ENCODE peak calls at places on chromosomes 16 and 17, in ten cellular contexts. M, L, D, P, C, Q, T, Y, F and O are unnamed samples.

GRCh38 chr16:78416400-78416799 is 316.9 kb downstream of the WWOX start:
- DNase-seq in F (no peak), D (no peak), P (no peak), C (no peak), Q (no peak), T (no peak), L (no peak), Y (no peak), M (no peak), O (no peak)

GRCh38 chr16:7086842-7087616 is 245.6 kb upstream of the RBFOX1 start:
- DNase-seq in Q (no peak), L (no peak), T (peak), F (no peak), Y (peak), P (no peak), D (no peak), M (no peak), C (peak), O (no peak)

GRCh38 chr16:74607310-74607966 is 524 bp upstream of the GLG1 start:
- DNase-seq in T (no peak), P (no peak), Y (no peak), C (no peak), F (no peak), L (no peak), M (no peak), D (no peak), Q (no peak), O (no peak)

GRCh38 chr17:77869665-77870132 is 88.8 kb upstream of the TNRC6C start:
- DNase-seq in M (peak), F (no peak), Q (no peak), L (no peak), C (no peak), P (no peak), D (no peak), T (no peak), Y (no peak), O (peak)

GRCh38 chr17:47295037-47295873 is 28.5 kb upstream of the EFCAB13 start:
- DNase-seq in L (no peak), Y (no peak), F (no peak), M (no peak), C (no peak), Q (peak), D (no peak), P (no peak), T (no peak), O (no peak)

GRCh38 chr16:11034005-11034404 is 89.6 kb downstream of the CLEC16A start:
- DNase-seq in M (no peak), L (peak), Q (peak), P (peak), F (no peak), Y (no peak), C (peak), D (peak), T (no peak), O (no peak)

GRCh38 chr16:20884240-20884556 is 16.0 kb downstream of the DCUN1D3 start:
- DNase-seq in L (peak), M (no peak), F (no peak), P (peak), Q (no peak), D (no peak), Y (no peak), C (peak), T (no peak), O (no peak)

GRCh38 chr17:48101012-48101720 is at the start of gene CBX1:
- DNase-seq in Q (peak), P (peak), L (peak), Y (peak), F (peak), M (peak), T (peak), C (peak), D (peak), O (peak)

GRCh38 chr17:72388765-72389473 is 268.1 kb downstream of the SOX9 start:
- DNase-seq in M (peak), Y (no peak), Q (no peak), L (no peak), P (no peak), F (no peak), T (no peak), C (peak), D (peak), O (no peak)

GRCh38 chr17:56160395-56160889 is 7.2 kb downstream of the ANKFN1 start:
- DNase-seq in Q (no peak), C (no peak), P (no peak), D (no peak), M (no peak), L (no peak), T (no peak), Y (no peak), F (no peak), O (no peak)

GRCh38 chr17:19654342-19654886 is 5.9 kb downstream of the ALDH3A2 start:
- DNase-seq in F (no peak), D (no peak), C (no peak), L (no peak), T (no peak), M (no peak), Y (no peak), P (no peak), Q (no peak), O (peak)

GRCh38 chr17:19650826-19651225 is 2.3 kb downstream of the ALDH3A2 start:
- DNase-seq in L (no peak), Q (no peak), T (no peak), F (no peak), C (peak), M (no peak), D (peak), P (peak), Y (no peak), O (no peak)

GRCh38 chr17:19652595-19652994 is 4.0 kb downstream of the ALDH3A2 start:
- DNase-seq in F (no peak), Q (no peak), D (no peak), M (no peak), P (peak), L (no peak), C (peak), T (no peak), Y (no peak), O (no peak)

GRCh38 chr17:19648475-19649406 is at the start of gene ALDH3A2:
- DNase-seq in D (peak), P (peak), M (peak), F (peak), C (peak), L (peak), T (peak), Y (peak), Q (peak), O (peak)

GRCh38 chr17:19651461-19652238 is 3.1 kb downstream of the ALDH3A2 start:
- DNase-seq in P (no peak), T (no peak), D (peak), C (peak), F (no peak), L (no peak), M (no peak), Q (no peak), Y (no peak), O (no peak)
- H3K4me3 ChIP-seq in P (no peak), T (no peak), D (peak), C (peak), F (peak), L (no peak), M (no peak), Q (no peak), Y (no peak), O (no peak)

DNA sequence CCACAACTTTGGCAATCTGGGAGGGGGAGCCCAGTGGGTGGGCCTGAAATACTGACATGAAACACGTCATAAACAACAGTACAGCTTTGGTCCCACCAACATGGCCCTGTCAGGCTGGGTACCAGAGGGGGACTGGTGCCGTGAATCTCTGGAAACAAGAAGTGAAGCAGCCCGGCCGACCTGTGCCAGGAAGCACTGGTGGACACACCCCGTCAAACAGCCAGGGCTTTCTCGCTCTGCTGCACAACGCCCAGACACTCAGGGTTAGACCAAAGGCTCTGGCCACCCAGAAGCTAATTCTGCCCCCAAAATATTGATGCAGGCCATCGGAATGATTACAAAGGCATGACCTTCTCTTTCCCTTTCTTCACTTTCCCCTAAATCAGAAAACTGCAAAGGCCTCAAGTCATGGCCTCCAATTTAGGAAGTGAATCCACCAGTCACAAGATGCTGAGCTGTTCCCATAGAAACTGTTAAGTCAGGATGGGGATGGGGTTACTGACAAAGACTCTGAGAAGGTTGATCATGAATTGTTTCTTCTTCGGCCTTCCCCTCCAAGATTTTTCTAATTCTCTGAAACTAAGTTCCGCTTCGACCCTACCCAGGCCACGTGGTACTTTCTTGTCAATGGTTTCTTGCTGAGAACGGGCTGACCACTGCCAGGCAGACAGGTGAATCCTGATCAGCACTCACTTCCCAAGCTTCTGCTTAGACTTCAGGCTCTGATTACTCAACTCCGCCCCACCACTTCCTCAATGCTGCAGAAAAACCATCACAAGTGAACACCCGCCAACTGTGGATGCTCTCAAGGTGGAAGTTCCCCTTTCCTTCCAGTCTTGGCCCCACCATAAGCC is 6.7 kb downstream of the PITPNA start:
- DNase-seq in M (peak), D (no peak), P (no peak), C (no peak), T (no peak), Q (peak), F (no peak), L (no peak), Y (no peak), O (peak)
- H3K4me3 ChIP-seq in M (no peak), D (no peak), P (no peak), C (no peak), T (no peak), Q (no peak), F (no peak), L (no peak), Y (no peak), O (no peak)

GRCh38 chr17:66460558-66460957 is 158.1 kb downstream of the PRKCA start:
- DNase-seq in F (no peak), D (no peak), M (no peak), Y (no peak), Q (no peak), P (no peak), T (no peak), C (no peak), L (no peak), O (no peak)
- H3K4me3 ChIP-seq in F (no peak), D (no peak), M (no peak), Y (no peak), Q (no peak), P (peak), T (no peak), C (no peak), L (no peak), O (no peak)

GRCh38 chr17:16989230-16989952 is 17.5 kb upstream of the TNFRSF13B start:
- DNase-seq in C (no peak), T (no peak), Q (peak), D (no peak), M (peak), F (no peak), L (no peak), Y (no peak), P (no peak), O (no peak)

GRCh38 chr17:16989953-16990860 is 18.3 kb upstream of the TNFRSF13B start:
- DNase-seq in T (no peak), F (no peak), C (peak), M (peak), Q (peak), D (no peak), P (peak), L (no peak), Y (no peak), O (no peak)

GRCh38 chr17:16987001-16987829 is 15.3 kb upstream of the TNFRSF13B start:
- DNase-seq in C (no peak), D (no peak), Q (peak), F (no peak), M (no peak), Y (no peak), L (no peak), T (no peak), P (no peak), O (no peak)

GRCh38 chr17:16987830-16988601 is 16.1 kb upstream of the TNFRSF13B start:
- DNase-seq in Y (peak), L (peak), M (peak), C (peak), D (peak), F (no peak), T (no peak), Q (peak), P (peak), O (peak)

DNA sequence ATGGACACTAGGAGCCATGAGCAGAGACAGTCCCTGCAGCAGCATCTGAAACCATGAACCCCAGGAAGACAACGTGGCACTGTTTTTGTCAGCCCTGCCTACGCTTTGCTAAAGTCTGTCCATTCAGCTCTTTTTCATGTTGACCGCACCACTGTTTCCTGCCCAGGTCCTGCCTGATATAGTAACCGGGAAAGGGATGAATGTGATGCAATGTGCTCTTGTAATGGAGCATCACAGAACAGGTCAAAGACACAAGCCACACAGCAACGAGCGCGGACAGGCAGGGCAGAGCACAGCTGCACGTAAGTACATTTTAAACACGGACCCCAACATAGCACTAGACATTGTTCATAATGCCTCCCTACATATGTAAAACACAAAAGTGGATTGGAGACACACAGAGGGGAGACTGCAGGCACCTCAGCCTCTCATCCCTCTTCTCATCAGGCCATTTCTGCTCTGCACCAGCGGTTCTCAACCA is 16.9 kb upstream of the TNFRSF13B start:
- DNase-seq in D (no peak), T (no peak), F (no peak), L (no peak), C (no peak), Y (no peak), P (no peak), M (no peak), Q (peak), O (no peak)
- H3K4me3 ChIP-seq in D (no peak), T (no peak), F (no peak), L (no peak), C (no peak), Y (no peak), P (no peak), M (peak), Q (no peak), O (peak)

DNA sequence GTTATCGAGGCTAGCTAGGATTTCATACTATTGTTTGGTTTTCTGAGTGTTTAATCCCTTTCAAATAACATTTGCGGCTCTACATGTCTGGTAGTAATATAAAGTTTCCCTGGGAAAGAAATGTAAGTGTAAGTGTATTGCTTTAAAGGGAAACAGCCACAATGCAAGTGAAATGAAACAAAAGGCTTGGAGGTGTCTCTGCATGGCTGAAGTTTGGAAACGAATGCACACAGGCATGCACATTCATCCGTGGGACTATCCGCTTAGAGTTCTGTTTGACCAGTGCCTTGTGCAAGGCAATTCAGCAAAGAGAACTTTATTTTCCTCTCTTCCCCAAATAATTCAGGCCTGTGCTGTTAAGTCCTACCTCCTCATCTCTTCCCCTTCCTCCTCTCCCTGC is 56.1 kb upstream of the MRTFB start:
- DNase-seq in Y (no peak), D (no peak), T (no peak), C (no peak), F (no peak), M (no peak), P (no peak), L (no peak), Q (peak), O (no peak)
- H3K4me3 ChIP-seq in Y (no peak), D (no peak), T (no peak), C (no peak), F (peak), M (no peak), P (no peak), L (no peak), Q (no peak), O (no peak)

GRCh38 chr16:608019-608418 is 18.2 kb downstream of the RAB40C start:
- DNase-seq in D (no peak), Y (no peak), Q (no peak), L (no peak), T (no peak), C (no peak), M (no peak), F (no peak), P (no peak), O (no peak)
- H3K4me3 ChIP-seq in D (no peak), Y (no peak), Q (no peak), L (no peak), T (no peak), C (no peak), M (no peak), F (no peak), P (no peak), O (no peak)

GRCh38 chr16:50155925-50156324 is 2.8 kb downstream of the TENT4B start:
- DNase-seq in T (no peak), Y (no peak), P (no peak), D (no peak), C (no peak), F (no peak), Q (no peak), M (no peak), L (no peak), O (no peak)

GRCh38 chr16:50152807-50153647 is at the start of gene TENT4B:
- DNase-seq in P (peak), F (peak), D (peak), T (peak), M (peak), L (peak), Y (peak), C (peak), Q (peak), O (peak)

GRCh38 chr16:50153648-50154368 is 702 bp downstream of the TENT4B start:
- DNase-seq in Q (no peak), D (peak), C (peak), T (peak), M (no peak), Y (peak), L (no peak), P (peak), F (no peak), O (peak)

GRCh38 chr16:50154369-50154947 is 1.4 kb downstream of the TENT4B start:
- DNase-seq in P (peak), L (no peak), C (no peak), F (no peak), T (peak), Q (no peak), D (peak), Y (peak), M (no peak), O (no peak)

GRCh38 chr16:50156590-50156989 is 3.5 kb downstream of the TENT4B start:
- DNase-seq in C (no peak), F (no peak), P (no peak), M (no peak), L (no peak), Q (no peak), D (no peak), T (no peak), Y (no peak), O (no peak)
- H3K4me3 ChIP-seq in C (no peak), F (peak), P (no peak), M (no peak), L (no peak), Q (no peak), D (no peak), T (no peak), Y (no peak), O (no peak)

GRCh38 chr17:45112559-45113423 is 19.5 kb downstream of the PLCD3 start:
- DNase-seq in M (no peak), P (no peak), L (no peak), T (no peak), D (no peak), F (no peak), Q (no peak), Y (no peak), C (no peak), O (no peak)
- H3K4me3 ChIP-seq in M (no peak), P (no peak), L (no peak), T (no peak), D (no peak), F (no peak), Q (no peak), Y (no peak), C (no peak), O (no peak)

GRCh38 chr16:87583453-87584131 is 18.7 kb upstream of the JPH3 start:
- DNase-seq in F (no peak), L (no peak), P (peak), C (no peak), Q (no peak), Y (peak), M (no peak), D (no peak), T (no peak), O (no peak)

GRCh38 chr16:87582966-87583325 is 19.4 kb upstream of the JPH3 start:
- DNase-seq in D (no peak), L (no peak), Y (no peak), F (no peak), T (no peak), P (no peak), C (no peak), Q (no peak), M (no peak), O (no peak)

GRCh38 chr16:87581867-87582220 is 20.5 kb upstream of the JPH3 start:
- DNase-seq in F (peak), D (peak), T (peak), P (peak), M (no peak), L (peak), C (peak), Q (peak), Y (peak), O (peak)

GRCh38 chr16:87580855-87581261 is 21.4 kb upstream of the JPH3 start:
- DNase-seq in L (no peak), M (no peak), T (peak), F (no peak), Q (no peak), Y (no peak), D (peak), C (peak), P (peak), O (no peak)

DNA sequence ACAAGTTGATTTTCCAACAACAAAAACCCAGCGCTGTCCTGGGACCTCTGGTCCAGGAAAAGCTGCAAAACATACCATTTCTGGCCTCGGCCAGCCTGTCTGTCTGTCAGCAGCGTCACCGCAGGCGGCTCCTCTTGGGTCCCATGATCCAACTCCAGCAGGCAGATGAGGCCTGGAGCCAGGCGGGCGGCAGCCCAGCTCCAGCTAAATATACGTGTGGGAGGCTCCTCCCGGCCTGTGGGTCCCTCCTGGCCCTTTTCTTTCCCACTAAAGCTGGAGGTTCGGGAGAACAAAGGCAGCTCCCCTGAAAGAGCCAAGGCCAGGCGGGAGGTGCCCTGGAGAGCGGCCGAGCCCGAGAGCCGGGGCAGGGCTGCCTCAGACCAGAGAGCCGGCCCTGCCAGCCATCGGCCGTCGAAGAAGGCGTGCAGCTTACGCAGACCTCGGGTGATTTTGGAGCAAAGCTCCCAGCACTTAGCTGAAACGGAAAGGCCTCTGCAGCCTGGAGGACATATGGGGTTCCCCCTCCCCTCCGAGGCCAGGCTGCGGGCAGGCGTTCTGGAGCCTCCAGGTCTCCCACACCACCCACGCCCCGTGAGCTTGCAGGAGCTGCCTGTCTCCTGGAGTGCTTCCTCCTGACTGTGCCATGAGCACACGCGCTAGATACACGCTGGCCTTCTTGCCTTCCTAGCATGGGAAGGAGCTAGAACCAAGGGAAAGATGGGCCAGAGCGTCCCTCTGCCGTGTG is 19.9 kb upstream of the JPH3 start:
- DNase-seq in F (peak), Y (peak), Q (peak), C (no peak), M (no peak), T (peak), D (no peak), P (peak), L (peak), O (peak)
- H3K4me3 ChIP-seq in F (peak), Y (no peak), Q (no peak), C (no peak), M (no peak), T (no peak), D (no peak), P (peak), L (no peak), O (no peak)

GRCh38 chr17:79931517-79932309 is 92.5 kb upstream of the CBX4 start:
- DNase-seq in Y (no peak), L (no peak), C (peak), T (no peak), F (no peak), M (no peak), Q (no peak), D (peak), P (peak), O (no peak)
- H3K4me3 ChIP-seq in Y (no peak), L (no peak), C (no peak), T (no peak), F (no peak), M (no peak), Q (no peak), D (no peak), P (no peak), O (no peak)